ENCODE peak calls at places on chromosomes 6 and 20, in eight cellular contexts. J is neural progenitor cell, Q is GM23248, L is heart right ventricle, T is SJSA1, S is A549, Y is left ventricle myocardium inferior, N is tibial nerve. O is an unnamed sample.

GRCh38 chr6:37049990-37050853 is 44.8 kb downstream of the FGD2 start:
- DNase-seq in J (no peak), Q (no peak), L (peak; percentile 71), T (no peak), S (no peak), Y (peak; percentile 67), N (no peak), O (peak; percentile 89)

GRCh38 chr20:56964886-56965285 is 301.6 kb downstream of the BMP7 start:
- DNase-seq in J (no peak), Q (no peak), L (no peak), T (no peak), S (no peak), Y (no peak), N (no peak), O (no peak)

GRCh38 chr6:89050155-89050554 is 30.4 kb upstream of the PNRC1 start:
- DNase-seq in J (no peak), Q (peak; percentile 86), L (peak; percentile 42), T (no peak), S (peak; percentile 30), Y (peak; percentile 40), N (peak; percentile 84), O (peak; percentile 74)

GRCh38 chr6:36247691-36248090 is 22.2 kb upstream of the PNPLA1 start:
- DNase-seq in J (no peak), Q (peak; percentile 80), L (no peak), T (no peak), S (no peak), Y (no peak), N (peak; percentile 19), O (no peak)

GRCh38 chr20:63129991-63130653 is 85.8 kb downstream of the YTHDF1 start:
- DNase-seq in J (peak; percentile 52), Q (no peak), L (no peak), T (no peak), S (no peak), Y (no peak), N (no peak), O (peak; percentile 27)

GRCh38 chr6:148535976-148536375 is 193.3 kb downstream of the SASH1 start:
- DNase-seq in J (no peak), Q (peak; percentile 96), L (no peak), T (peak; percentile 64), S (no peak), Y (no peak), N (no peak), O (no peak)

GRCh38 chr6:29827579-29828470 is at the start of gene HLA-G:
- DNase-seq in J (peak; percentile 16), Q (no peak), L (no peak), T (no peak), S (no peak), Y (no peak), N (no peak), O (no peak)

GRCh38 chr20:13280609-13281324 is 59.7 kb downstream of the ISM1 start:
- DNase-seq in J (no peak), Q (no peak), L (no peak), T (no peak), S (no peak), Y (no peak), N (no peak), O (no peak)

GRCh38 chr6:166849762-166850181 is 106.6 kb downstream of the RNASET2 start:
- DNase-seq in J (no peak), Q (peak; percentile 3), L (no peak), T (no peak), S (no peak), Y (no peak), N (no peak), O (no peak)

GRCh38 chr6:152236370-152237097 is 400.6 kb downstream of the SYNE1 start:
- DNase-seq in J (no peak), Q (no peak), L (no peak), T (no peak), S (no peak), Y (no peak), N (no peak), O (no peak)

GRCh38 chr6:148608211-148608951 is 138.4 kb upstream of the UST start:
- DNase-seq in J (peak; percentile 8), Q (peak; percentile 40), L (no peak), T (no peak), S (peak; percentile 3), Y (no peak), N (no peak), O (no peak)

GRCh38 chr20:54292186-54292585 is 84.3 kb downstream of the PFDN4 start:
- DNase-seq in J (no peak), Q (peak; percentile 38), L (no peak), T (no peak), S (no peak), Y (no peak), N (no peak), O (no peak)

GRCh38 chr6:128316258-128316952 is 204.0 kb downstream of the PTPRK start:
- DNase-seq in J (no peak), Q (no peak), L (no peak), T (no peak), S (no peak), Y (no peak), N (no peak), O (no peak)

GRCh38 chr20:5945963-5946362 is 4.4 kb downstream of the TRMT6 start:
- DNase-seq in J (no peak), Q (peak; percentile 79), L (no peak), T (no peak), S (peak; percentile 27), Y (no peak), N (no peak), O (no peak)

GRCh38 chr20:63025534-63026331 is 19.0 kb upstream of the BHLHE23 start:
- DNase-seq in J (no peak), Q (peak; percentile 88), L (no peak), T (peak; percentile 34), S (peak; percentile 23), Y (peak; percentile 11), N (no peak), O (no peak)

GRCh38 chr6:5562277-5562676 is 301.0 kb downstream of the FARS2 start:
- DNase-seq in J (no peak), Q (no peak), L (no peak), T (no peak), S (no peak), Y (no peak), N (no peak), O (no peak)

GRCh38 chr6:169592558-169592957 is 109.3 kb downstream of the WDR27 start:
- DNase-seq in J (no peak), Q (peak; percentile 74), L (no peak), T (no peak), S (no peak), Y (no peak), N (no peak), O (no peak)

GRCh38 chr20:50729925-50730764 is 1.2 kb upstream of the PARD6B start:
- DNase-seq in J (no peak), Q (peak; percentile 62), L (no peak), T (no peak), S (peak; percentile 51), Y (no peak), N (no peak), O (no peak)

GRCh38 chr20:25125636-25126035 is 43.7 kb upstream of the VSX1 start:
- DNase-seq in J (no peak), Q (no peak), L (no peak), T (no peak), S (no peak), Y (no peak), N (no peak), O (no peak)

GRCh38 chr20:56433221-56433879 is 21.3 kb downstream of the CASS4 start:
- DNase-seq in J (no peak), Q (peak; percentile 79), L (no peak), T (no peak), S (no peak), Y (no peak), N (no peak), O (no peak)

GRCh38 chr20:43165611-43166010 is 24.1 kb downstream of the PTPRT start:
- DNase-seq in J (no peak), Q (no peak), L (no peak), T (no peak), S (no peak), Y (no peak), N (no peak), O (no peak)

DNA sequence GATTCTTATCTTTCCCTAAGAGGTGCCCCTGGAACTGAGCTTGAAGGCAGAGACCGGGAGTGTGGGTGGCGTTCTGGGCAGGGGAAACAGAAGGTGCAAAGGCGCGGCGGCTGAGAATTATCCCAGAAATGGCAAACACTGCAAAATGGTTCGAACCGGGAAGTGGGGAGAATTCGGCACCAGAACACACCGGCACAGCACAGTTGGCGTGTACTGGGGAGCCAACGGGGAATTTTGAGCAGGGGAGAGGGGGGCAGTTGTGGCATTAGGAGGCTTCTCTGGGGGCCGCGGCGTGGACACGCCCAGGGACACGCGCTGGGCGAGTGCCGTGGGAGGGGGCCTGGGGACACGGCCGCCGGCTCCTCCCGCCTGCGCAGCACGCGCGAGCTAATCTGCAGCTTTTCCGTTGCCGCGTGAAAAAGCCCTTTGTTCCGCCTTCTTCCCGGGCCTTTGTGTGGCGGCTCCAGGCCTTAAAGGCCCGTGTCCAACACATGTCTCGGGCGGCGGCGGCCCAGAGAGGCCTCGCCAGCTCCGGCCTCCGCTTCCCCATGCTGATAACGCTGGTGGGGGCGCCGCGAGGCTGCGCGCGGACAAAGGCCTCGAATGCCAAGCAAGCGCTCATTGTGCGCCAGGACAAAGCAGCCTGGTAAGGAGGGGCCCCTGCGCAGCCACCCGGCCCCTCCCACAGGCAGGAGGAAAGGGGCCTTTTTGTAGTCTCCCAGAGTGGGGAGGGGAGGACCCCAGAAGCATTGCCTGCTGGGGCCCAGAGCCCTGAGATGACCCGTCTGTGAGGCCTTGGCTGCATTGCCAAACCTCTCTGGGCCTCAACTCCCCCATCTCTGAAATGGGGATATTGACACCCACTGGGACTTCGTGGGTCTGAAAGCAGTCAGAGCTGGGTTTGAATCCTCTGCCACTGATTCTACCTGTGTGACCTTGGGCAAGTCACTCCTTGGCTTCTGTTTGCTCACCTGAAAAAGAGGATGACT is 82.8 kb downstream of the CD40 start:
- DNase-seq in J (peak; percentile 79), Q (no peak), L (no peak), T (no peak), S (no peak), Y (no peak), N (no peak), O (peak; percentile 57)
- H3K27ac ChIP-seq in J (no peak overlapping the region), Q (no peak overlapping the region), L (no peak overlapping the region), T (no peak overlapping the region), S (no peak overlapping the region), Y (no peak overlapping the region), N (peak overlapping the region; percentile 37), O (no peak overlapping the region)

GRCh38 chr6:135627092-135627715 is 129.7 kb upstream of the AHI1 start:
- DNase-seq in J (no peak), Q (no peak), L (no peak), T (no peak), S (no peak), Y (no peak), N (no peak), O (no peak)
- H3K4me3 ChIP-seq in J (no peak overlapping the region), Q (no peak overlapping the region), L (no peak overlapping the region), T (no peak overlapping the region), S (no peak overlapping the region), Y (no peak overlapping the region), N (no peak overlapping the region), O (no peak overlapping the region)

GRCh38 chr20:31698243-31698802 is 24.3 kb downstream of the BCL2L1 start:
- DNase-seq in J (no peak), Q (no peak), L (no peak), T (no peak), S (no peak), Y (no peak), N (no peak), O (no peak)
- H3K4me1 ChIP-seq in J (peaks cover 17% of the 10 kb centered on the region), Q (peaks cover 48% of the 10 kb centered on the region), L (peaks cover 92% of the 10 kb centered on the region), T (peaks cover 45% of the 10 kb centered on the region), S (peaks cover 100% of the 10 kb centered on the region), Y (peaks cover 98% of the 10 kb centered on the region), N (peaks cover 86% of the 10 kb centered on the region), O (peaks cover 31% of the 10 kb centered on the region)

GRCh38 chr6:132322398-132322797 is 78.9 kb downstream of the MOXD1 start:
- DNase-seq in J (no peak), Q (peak; percentile 79), L (no peak), T (no peak), S (no peak), Y (no peak), N (no peak), O (no peak)
- H3K27ac ChIP-seq in J (no peak overlapping the region), Q (peak overlapping the region; percentile 64), L (no peak overlapping the region), T (no peak overlapping the region), S (no peak overlapping the region), Y (no peak overlapping the region), N (no peak overlapping the region), O (no peak overlapping the region)

O was measured in right cardiac atrium.